ENCODE peak calls at places on chromosomes 16 and 17, in eight cellular contexts. T is ovary; W is GM19239; D is stimulated activated CD4-positive, alpha-beta T cell treated with anti-CD3 and anti-CD28 coated beads, Interleukin-1b, Interleukin-23, amount 100 ng/mL, for 24 hours; J is NCI-H345; K is stimulated activated effector memory CD8-positive, alpha-beta T cell treated with anti-CD3 and anti-CD28 coated beads, Interleukin-12 subunit alpha, Interleukin-12 subunit beta, amount 100 ng/mL, for 72 hours; G is fibroblast of lung; V is activated CD4-positive, alpha-beta T cell treated with anti-CD3 and anti-CD28 coated beads, Interleukin-2, amount 50 U/mL, for 4 hours. M is an unnamed sample.

GRCh38 chr16:56357291-56357764 is 68.0 kb downstream of the AMFR start:
- DNase-seq in T (peak), W (no peak), D (no peak), J (no peak), K (no peak), G (no peak), V (no peak), M (no peak)

GRCh38 chr16:82756283-82756599 is 129.5 kb downstream of the CDH13 start:
- DNase-seq in T (no peak), W (no peak), D (no peak), J (no peak), K (no peak), G (peak), V (no peak), M (no peak)

GRCh38 chr17:75152971-75153853 is 1.1 kb downstream of the JPT1 start:
- DNase-seq in T (peak), W (no peak), D (peak), J (peak), K (peak), G (peak), V (no peak), M (no peak)

GRCh38 chr17:6599364-6599763 is 41.1 kb downstream of the KIAA0753 start:
- DNase-seq in T (no peak), W (no peak), D (no peak), J (no peak), K (no peak), G (peak), V (no peak), M (no peak)

GRCh38 chr17:9052921-9053320 is 31.6 kb downstream of the NTN1 start:
- DNase-seq in T (no peak), W (no peak), D (no peak), J (no peak), K (no peak), G (peak), V (no peak), M (no peak)

GRCh38 chr16:4141604-4142003 is 25.4 kb upstream of the ADCY9 start:
- DNase-seq in T (no peak), W (no peak), D (no peak), J (no peak), K (no peak), G (no peak), V (no peak), M (no peak)

GRCh38 chr16:17962726-17963125 is 373.8 kb downstream of the NPIPA8 start:
- DNase-seq in T (no peak), W (no peak), D (no peak), J (no peak), K (no peak), G (no peak), V (no peak), M (no peak)

GRCh38 chr16:30758988-30759461 is 2.8 kb downstream of the CFAP119 start:
- DNase-seq in T (peak), W (no peak), D (no peak), J (no peak), K (no peak), G (no peak), V (no peak), M (no peak)

GRCh38 chr16:9123871-9124270 is 32.4 kb downstream of the HAPSTR1 start:
- DNase-seq in T (no peak), W (no peak), D (no peak), J (no peak), K (no peak), G (no peak), V (no peak), M (no peak)

GRCh38 chr16:85245307-85246172 is 133.3 kb upstream of the CIBAR2 start:
- DNase-seq in T (peak), W (peak), D (peak), J (peak), K (peak), G (peak), V (peak), M (no peak)

GRCh38 chr17:74785096-74785980 is 9.2 kb upstream of the NAT9 start:
- DNase-seq in T (no peak), W (no peak), D (peak), J (no peak), K (no peak), G (no peak), V (no peak), M (no peak)

GRCh38 chr17:46193246-46193625 is at the start of gene KANSL1:
- DNase-seq in T (peak), W (peak), D (peak), J (peak), K (no peak), G (peak), V (peak), M (peak)

GRCh38 chr17:30234954-30235353 is 543 bp downstream of the SLC6A4 start:
- DNase-seq in T (no peak), W (no peak), D (no peak), J (no peak), K (no peak), G (peak), V (no peak), M (no peak)

GRCh38 chr16:87206646-87207451 is 110.3 kb downstream of the C16orf95 start:
- DNase-seq in T (no peak), W (no peak), D (no peak), J (no peak), K (no peak), G (peak), V (no peak), M (no peak)

GRCh38 chr17:48012151-48012520 is 25.5 kb downstream of the COPZ2 start:
- DNase-seq in T (no peak), W (peak), D (peak), J (peak), K (peak), G (no peak), V (peak), M (peak)

GRCh38 chr17:3400008-3400407 is 1.8 kb upstream of the OR1E1 start:
- DNase-seq in T (no peak), W (no peak), D (no peak), J (no peak), K (no peak), G (no peak), V (no peak), M (no peak)

GRCh38 chr17:62043602-62044001 is 21.5 kb downstream of the MED13 start:
- DNase-seq in T (no peak), W (no peak), D (no peak), J (no peak), K (no peak), G (no peak), V (no peak), M (no peak)

GRCh38 chr17:48483471-48484131 is 47.2 kb downstream of the HOXB1 start:
- DNase-seq in T (no peak), W (peak), D (peak), J (no peak), K (no peak), G (peak), V (peak), M (no peak)

GRCh38 chr17:61405686-61406542 is 6.3 kb downstream of the TBX2 start:
- DNase-seq in T (peak), W (no peak), D (no peak), J (no peak), K (no peak), G (peak), V (no peak), M (peak)

GRCh38 chr16:3841729-3842508 is 38.6 kb downstream of the CREBBP start:
- DNase-seq in T (no peak), W (peak), D (no peak), J (no peak), K (no peak), G (no peak), V (no peak), M (no peak)

GRCh38 chr16:13397126-13397525 is 495.7 kb downstream of the SHISA9 start:
- DNase-seq in T (no peak), W (no peak), D (no peak), J (no peak), K (no peak), G (no peak), V (no peak), M (no peak)

GRCh38 chr17:80811181-80812105 is 180.2 kb upstream of the CHMP6 start:
- DNase-seq in T (no peak), W (no peak), D (no peak), J (no peak), K (no peak), G (no peak), V (no peak), M (no peak)

GRCh38 chr16:69861276-69862030 is 89.7 kb upstream of the CLEC18A start:
- DNase-seq in T (peak), W (no peak), D (no peak), J (no peak), K (no peak), G (peak), V (no peak), M (no peak)

GRCh38 chr16:11128211-11129123 is 127.5 kb downstream of the SOCS1 start:
- DNase-seq in T (no peak), W (no peak), D (no peak), J (no peak), K (no peak), G (peak), V (no peak), M (no peak)

GRCh38 chr16:71930013-71930563 is 34.8 kb downstream of the IST1 start:
- DNase-seq in T (no peak), W (no peak), D (no peak), J (no peak), K (no peak), G (no peak), V (no peak), M (no peak)

M was measured in D721Med.